ENCODE peak calls at places on chromosomes 6 and 20, in nine cellular contexts. One of them, this sample, is unnamed.

GRCh38 chr6:130012728-130013127 is 5.7 kb upstream of the L3MBTL3 start:
- DNase-seq in spleen: no peak
- DNase-seq in dermis microvascular lymphatic vessel endothelial cell: no peak
- DNase-seq in EL: no peak
- DNase-seq in NAMALWA: no peak
- DNase-seq in activated CD4-positive, alpha-beta T cell treated with anti-CD3 and anti-CD28 coated beads, Interleukin-2, amount 50 U/mL, for 1 hour: no peak
- DNase-seq in smooth muscle cell of the brain vasculature: no peak
- DNase-seq in T-helper 2 cell: no peak
- DNase-seq in effector memory CD4-positive, alpha-beta T cell: no peak
- DNase-seq in this sample: no peak

GRCh38 chr6:113936093-113936934 is 34.6 kb downstream of the HDAC2 start:
- DNase-seq in spleen: peak
- DNase-seq in dermis microvascular lymphatic vessel endothelial cell: peak
- DNase-seq in EL: peak
- DNase-seq in NAMALWA: peak
- DNase-seq in activated CD4-positive, alpha-beta T cell treated with anti-CD3 and anti-CD28 coated beads, Interleukin-2, amount 50 U/mL, for 1 hour: no peak
- DNase-seq in smooth muscle cell of the brain vasculature: peak
- DNase-seq in T-helper 2 cell: no peak
- DNase-seq in effector memory CD4-positive, alpha-beta T cell: no peak
- DNase-seq in this sample: no peak

GRCh38 chr6:43907789-43908472 is 137.9 kb downstream of the VEGFA start:
- DNase-seq in spleen: no peak
- DNase-seq in dermis microvascular lymphatic vessel endothelial cell: no peak
- DNase-seq in EL: no peak
- DNase-seq in NAMALWA: no peak
- DNase-seq in activated CD4-positive, alpha-beta T cell treated with anti-CD3 and anti-CD28 coated beads, Interleukin-2, amount 50 U/mL, for 1 hour: no peak
- DNase-seq in smooth muscle cell of the brain vasculature: no peak
- DNase-seq in T-helper 2 cell: no peak
- DNase-seq in effector memory CD4-positive, alpha-beta T cell: no peak
- DNase-seq in this sample: no peak

GRCh38 chr6:7145269-7146078 is 37.7 kb downstream of the RREB1 start:
- DNase-seq in spleen: no peak
- DNase-seq in dermis microvascular lymphatic vessel endothelial cell: no peak
- DNase-seq in EL: no peak
- DNase-seq in NAMALWA: no peak
- DNase-seq in activated CD4-positive, alpha-beta T cell treated with anti-CD3 and anti-CD28 coated beads, Interleukin-2, amount 50 U/mL, for 1 hour: no peak
- DNase-seq in smooth muscle cell of the brain vasculature: no peak
- DNase-seq in T-helper 2 cell: no peak
- DNase-seq in effector memory CD4-positive, alpha-beta T cell: no peak
- DNase-seq in this sample: no peak

GRCh38 chr6:108564178-108564577 is 3.5 kb downstream of the FOXO3 start:
- DNase-seq in spleen: no peak
- DNase-seq in dermis microvascular lymphatic vessel endothelial cell: no peak
- DNase-seq in EL: peak
- DNase-seq in NAMALWA: no peak
- DNase-seq in activated CD4-positive, alpha-beta T cell treated with anti-CD3 and anti-CD28 coated beads, Interleukin-2, amount 50 U/mL, for 1 hour: no peak
- DNase-seq in smooth muscle cell of the brain vasculature: no peak
- DNase-seq in T-helper 2 cell: no peak
- DNase-seq in effector memory CD4-positive, alpha-beta T cell: no peak
- DNase-seq in this sample: no peak

GRCh38 chr6:30000156-30000791 is 57.9 kb downstream of the HLA-A start:
- DNase-seq in spleen: no peak
- DNase-seq in dermis microvascular lymphatic vessel endothelial cell: no peak
- DNase-seq in EL: no peak
- DNase-seq in NAMALWA: no peak
- DNase-seq in activated CD4-positive, alpha-beta T cell treated with anti-CD3 and anti-CD28 coated beads, Interleukin-2, amount 50 U/mL, for 1 hour: no peak
- DNase-seq in smooth muscle cell of the brain vasculature: no peak
- DNase-seq in T-helper 2 cell: no peak
- DNase-seq in effector memory CD4-positive, alpha-beta T cell: no peak
- DNase-seq in this sample: no peak

GRCh38 chr6:12075067-12075563 is 63.0 kb downstream of the HIVEP1 start:
- DNase-seq in spleen: no peak
- DNase-seq in dermis microvascular lymphatic vessel endothelial cell: no peak
- DNase-seq in EL: no peak
- DNase-seq in NAMALWA: peak
- DNase-seq in activated CD4-positive, alpha-beta T cell treated with anti-CD3 and anti-CD28 coated beads, Interleukin-2, amount 50 U/mL, for 1 hour: no peak
- DNase-seq in smooth muscle cell of the brain vasculature: no peak
- DNase-seq in T-helper 2 cell: no peak
- DNase-seq in effector memory CD4-positive, alpha-beta T cell: no peak
- DNase-seq in this sample: no peak

GRCh38 chr20:47785900-47786762 is 850 bp upstream of the SULF2 start:
- DNase-seq in spleen: no peak
- DNase-seq in dermis microvascular lymphatic vessel endothelial cell: peak
- DNase-seq in EL: peak
- DNase-seq in NAMALWA: no peak
- DNase-seq in activated CD4-positive, alpha-beta T cell treated with anti-CD3 and anti-CD28 coated beads, Interleukin-2, amount 50 U/mL, for 1 hour: no peak
- DNase-seq in smooth muscle cell of the brain vasculature: peak
- DNase-seq in T-helper 2 cell: no peak
- DNase-seq in effector memory CD4-positive, alpha-beta T cell: no peak
- DNase-seq in this sample: no peak

GRCh38 chr20:44210422-44211176 is at the start of gene OSER1:
- DNase-seq in spleen: peak
- DNase-seq in dermis microvascular lymphatic vessel endothelial cell: peak
- DNase-seq in EL: peak
- DNase-seq in NAMALWA: peak
- DNase-seq in activated CD4-positive, alpha-beta T cell treated with anti-CD3 and anti-CD28 coated beads, Interleukin-2, amount 50 U/mL, for 1 hour: peak
- DNase-seq in smooth muscle cell of the brain vasculature: peak
- DNase-seq in T-helper 2 cell: peak
- DNase-seq in effector memory CD4-positive, alpha-beta T cell: peak
- DNase-seq in this sample: peak

GRCh38 chr20:48635791-48636267 is 192.0 kb downstream of the PREX1 start:
- DNase-seq in spleen: peak
- DNase-seq in dermis microvascular lymphatic vessel endothelial cell: peak
- DNase-seq in EL: peak
- DNase-seq in NAMALWA: peak
- DNase-seq in activated CD4-positive, alpha-beta T cell treated with anti-CD3 and anti-CD28 coated beads, Interleukin-2, amount 50 U/mL, for 1 hour: peak
- DNase-seq in smooth muscle cell of the brain vasculature: no peak
- DNase-seq in T-helper 2 cell: peak
- DNase-seq in effector memory CD4-positive, alpha-beta T cell: peak
- DNase-seq in this sample: peak

GRCh38 chr6:139582956-139583355 is 208.5 kb upstream of the CITED2 start:
- DNase-seq in spleen: no peak
- DNase-seq in dermis microvascular lymphatic vessel endothelial cell: no peak
- DNase-seq in EL: peak
- DNase-seq in NAMALWA: no peak
- DNase-seq in activated CD4-positive, alpha-beta T cell treated with anti-CD3 and anti-CD28 coated beads, Interleukin-2, amount 50 U/mL, for 1 hour: no peak
- DNase-seq in smooth muscle cell of the brain vasculature: no peak
- DNase-seq in T-helper 2 cell: no peak
- DNase-seq in effector memory CD4-positive, alpha-beta T cell: no peak
- DNase-seq in this sample: no peak

GRCh38 chr6:135901776-135902524 is 50.4 kb downstream of the PDE7B start:
- DNase-seq in spleen: no peak
- DNase-seq in dermis microvascular lymphatic vessel endothelial cell: no peak
- DNase-seq in EL: peak
- DNase-seq in NAMALWA: no peak
- DNase-seq in activated CD4-positive, alpha-beta T cell treated with anti-CD3 and anti-CD28 coated beads, Interleukin-2, amount 50 U/mL, for 1 hour: no peak
- DNase-seq in smooth muscle cell of the brain vasculature: peak
- DNase-seq in T-helper 2 cell: no peak
- DNase-seq in effector memory CD4-positive, alpha-beta T cell: no peak
- DNase-seq in this sample: no peak

GRCh38 chr20:25082498-25082873 is 545 bp upstream of the VSX1 start:
- DNase-seq in spleen: no peak
- DNase-seq in dermis microvascular lymphatic vessel endothelial cell: no peak
- DNase-seq in EL: no peak
- DNase-seq in NAMALWA: no peak
- DNase-seq in activated CD4-positive, alpha-beta T cell treated with anti-CD3 and anti-CD28 coated beads, Interleukin-2, amount 50 U/mL, for 1 hour: no peak
- DNase-seq in smooth muscle cell of the brain vasculature: no peak
- DNase-seq in T-helper 2 cell: no peak
- DNase-seq in effector memory CD4-positive, alpha-beta T cell: no peak
- DNase-seq in this sample: no peak

GRCh38 chr6:148382856-148383255 is 40.2 kb downstream of the SASH1 start:
- DNase-seq in spleen: no peak
- DNase-seq in dermis microvascular lymphatic vessel endothelial cell: no peak
- DNase-seq in EL: no peak
- DNase-seq in NAMALWA: no peak
- DNase-seq in activated CD4-positive, alpha-beta T cell treated with anti-CD3 and anti-CD28 coated beads, Interleukin-2, amount 50 U/mL, for 1 hour: no peak
- DNase-seq in smooth muscle cell of the brain vasculature: no peak
- DNase-seq in T-helper 2 cell: no peak
- DNase-seq in effector memory CD4-positive, alpha-beta T cell: no peak
- DNase-seq in this sample: no peak

GRCh38 chr6:90811596-90812226 is 224.8 kb upstream of the MAP3K7 start:
- DNase-seq in spleen: no peak
- DNase-seq in dermis microvascular lymphatic vessel endothelial cell: no peak
- DNase-seq in EL: no peak
- DNase-seq in NAMALWA: no peak
- DNase-seq in activated CD4-positive, alpha-beta T cell treated with anti-CD3 and anti-CD28 coated beads, Interleukin-2, amount 50 U/mL, for 1 hour: no peak
- DNase-seq in smooth muscle cell of the brain vasculature: no peak
- DNase-seq in T-helper 2 cell: no peak
- DNase-seq in effector memory CD4-positive, alpha-beta T cell: no peak
- DNase-seq in this sample: no peak

GRCh38 chr6:136228811-136229210 is 21.3 kb downstream of the MTFR2 start:
- DNase-seq in spleen: no peak
- DNase-seq in dermis microvascular lymphatic vessel endothelial cell: no peak
- DNase-seq in EL: no peak
- DNase-seq in NAMALWA: peak
- DNase-seq in activated CD4-positive, alpha-beta T cell treated with anti-CD3 and anti-CD28 coated beads, Interleukin-2, amount 50 U/mL, for 1 hour: no peak
- DNase-seq in smooth muscle cell of the brain vasculature: no peak
- DNase-seq in T-helper 2 cell: no peak
- DNase-seq in effector memory CD4-positive, alpha-beta T cell: no peak
- DNase-seq in this sample: no peak

GRCh38 chr20:58306421-58307261 is 2.9 kb upstream of the RAB22A start:
- DNase-seq in spleen: peak
- DNase-seq in dermis microvascular lymphatic vessel endothelial cell: peak
- DNase-seq in EL: peak
- DNase-seq in NAMALWA: peak
- DNase-seq in activated CD4-positive, alpha-beta T cell treated with anti-CD3 and anti-CD28 coated beads, Interleukin-2, amount 50 U/mL, for 1 hour: peak
- DNase-seq in smooth muscle cell of the brain vasculature: no peak
- DNase-seq in T-helper 2 cell: peak
- DNase-seq in effector memory CD4-positive, alpha-beta T cell: peak
- DNase-seq in this sample: peak

GRCh38 chr6:30748851-30749540 is 4.6 kb upstream of the IER3 start:
- DNase-seq in spleen: no peak
- DNase-seq in dermis microvascular lymphatic vessel endothelial cell: no peak
- DNase-seq in EL: peak
- DNase-seq in NAMALWA: no peak
- DNase-seq in activated CD4-positive, alpha-beta T cell treated with anti-CD3 and anti-CD28 coated beads, Interleukin-2, amount 50 U/mL, for 1 hour: no peak
- DNase-seq in smooth muscle cell of the brain vasculature: no peak
- DNase-seq in T-helper 2 cell: no peak
- DNase-seq in effector memory CD4-positive, alpha-beta T cell: no peak
- DNase-seq in this sample: no peak

GRCh38 chr20:50563133-50563944 is 53.2 kb downstream of the PTPN1 start:
- DNase-seq in spleen: no peak
- DNase-seq in dermis microvascular lymphatic vessel endothelial cell: no peak
- DNase-seq in EL: no peak
- DNase-seq in NAMALWA: no peak
- DNase-seq in activated CD4-positive, alpha-beta T cell treated with anti-CD3 and anti-CD28 coated beads, Interleukin-2, amount 50 U/mL, for 1 hour: no peak
- DNase-seq in smooth muscle cell of the brain vasculature: no peak
- DNase-seq in T-helper 2 cell: no peak
- DNase-seq in effector memory CD4-positive, alpha-beta T cell: no peak
- DNase-seq in this sample: no peak

GRCh38 chr6:137657351-137657911 is 163.2 kb upstream of the OLIG3 start:
- DNase-seq in spleen: no peak
- DNase-seq in dermis microvascular lymphatic vessel endothelial cell: no peak
- DNase-seq in EL: no peak
- DNase-seq in NAMALWA: no peak
- DNase-seq in activated CD4-positive, alpha-beta T cell treated with anti-CD3 and anti-CD28 coated beads, Interleukin-2, amount 50 U/mL, for 1 hour: no peak
- DNase-seq in smooth muscle cell of the brain vasculature: no peak
- DNase-seq in T-helper 2 cell: no peak
- DNase-seq in effector memory CD4-positive, alpha-beta T cell: no peak
- DNase-seq in this sample: no peak

GRCh38 chr6:73521351-73522254 is 771 bp upstream of the EEF1A1 start:
- DNase-seq in spleen: peak
- DNase-seq in dermis microvascular lymphatic vessel endothelial cell: peak
- DNase-seq in EL: peak
- DNase-seq in NAMALWA: peak
- DNase-seq in activated CD4-positive, alpha-beta T cell treated with anti-CD3 and anti-CD28 coated beads, Interleukin-2, amount 50 U/mL, for 1 hour: no peak
- DNase-seq in smooth muscle cell of the brain vasculature: peak
- DNase-seq in T-helper 2 cell: peak
- DNase-seq in effector memory CD4-positive, alpha-beta T cell: no peak
- DNase-seq in this sample: no peak

GRCh38 chr6:84077645-84078044 is 44.1 kb downstream of the MRAP2 start:
- DNase-seq in spleen: no peak
- DNase-seq in dermis microvascular lymphatic vessel endothelial cell: no peak
- DNase-seq in EL: no peak
- DNase-seq in NAMALWA: no peak
- DNase-seq in activated CD4-positive, alpha-beta T cell treated with anti-CD3 and anti-CD28 coated beads, Interleukin-2, amount 50 U/mL, for 1 hour: no peak
- DNase-seq in smooth muscle cell of the brain vasculature: no peak
- DNase-seq in T-helper 2 cell: no peak
- DNase-seq in effector memory CD4-positive, alpha-beta T cell: no peak
- DNase-seq in this sample: no peak

GRCh38 chr6:81998432-81998831 is 246.0 kb upstream of the TENT5A start:
- DNase-seq in spleen: no peak
- DNase-seq in dermis microvascular lymphatic vessel endothelial cell: no peak
- DNase-seq in EL: peak
- DNase-seq in NAMALWA: no peak
- DNase-seq in activated CD4-positive, alpha-beta T cell treated with anti-CD3 and anti-CD28 coated beads, Interleukin-2, amount 50 U/mL, for 1 hour: no peak
- DNase-seq in smooth muscle cell of the brain vasculature: no peak
- DNase-seq in T-helper 2 cell: no peak
- DNase-seq in effector memory CD4-positive, alpha-beta T cell: no peak
- DNase-seq in this sample: no peak

GRCh38 chr6:43942616-43943015 is 172.6 kb downstream of the VEGFA start:
- DNase-seq in spleen: no peak
- DNase-seq in dermis microvascular lymphatic vessel endothelial cell: no peak
- DNase-seq in EL: no peak
- DNase-seq in NAMALWA: no peak
- DNase-seq in activated CD4-positive, alpha-beta T cell treated with anti-CD3 and anti-CD28 coated beads, Interleukin-2, amount 50 U/mL, for 1 hour: no peak
- DNase-seq in smooth muscle cell of the brain vasculature: no peak
- DNase-seq in T-helper 2 cell: no peak
- DNase-seq in effector memory CD4-positive, alpha-beta T cell: no peak
- DNase-seq in this sample: no peak

GRCh38 chr6:19734519-19734918 is 102.7 kb upstream of the ID4 start:
- DNase-seq in spleen: no peak
- DNase-seq in dermis microvascular lymphatic vessel endothelial cell: no peak
- DNase-seq in EL: no peak
- DNase-seq in NAMALWA: no peak
- DNase-seq in activated CD4-positive, alpha-beta T cell treated with anti-CD3 and anti-CD28 coated beads, Interleukin-2, amount 50 U/mL, for 1 hour: no peak
- DNase-seq in smooth muscle cell of the brain vasculature: no peak
- DNase-seq in T-helper 2 cell: no peak
- DNase-seq in effector memory CD4-positive, alpha-beta T cell: no peak
- DNase-seq in this sample: no peak

GRCh38 chr20:25750765-25751696 is 54.4 kb upstream of the ZNF337 start:
- DNase-seq in spleen: peak
- DNase-seq in dermis microvascular lymphatic vessel endothelial cell: no peak
- DNase-seq in EL: peak
- DNase-seq in NAMALWA: peak
- DNase-seq in activated CD4-positive, alpha-beta T cell treated with anti-CD3 and anti-CD28 coated beads, Interleukin-2, amount 50 U/mL, for 1 hour: peak
- DNase-seq in smooth muscle cell of the brain vasculature: no peak
- DNase-seq in T-helper 2 cell: peak
- DNase-seq in effector memory CD4-positive, alpha-beta T cell: peak
- DNase-seq in this sample: peak

GRCh38 chr6:162621246-162621645 is 106.3 kb downstream of the PRKN start:
- DNase-seq in spleen: no peak
- DNase-seq in dermis microvascular lymphatic vessel endothelial cell: no peak
- DNase-seq in EL: no peak
- DNase-seq in NAMALWA: no peak
- DNase-seq in activated CD4-positive, alpha-beta T cell treated with anti-CD3 and anti-CD28 coated beads, Interleukin-2, amount 50 U/mL, for 1 hour: no peak
- DNase-seq in smooth muscle cell of the brain vasculature: no peak
- DNase-seq in T-helper 2 cell: no peak
- DNase-seq in effector memory CD4-positive, alpha-beta T cell: no peak
- DNase-seq in this sample: no peak

GRCh38 chr20:46915580-46916243 is 21.1 kb downstream of the EYA2 start:
- DNase-seq in spleen: no peak
- DNase-seq in dermis microvascular lymphatic vessel endothelial cell: no peak
- DNase-seq in EL: no peak
- DNase-seq in NAMALWA: no peak
- DNase-seq in activated CD4-positive, alpha-beta T cell treated with anti-CD3 and anti-CD28 coated beads, Interleukin-2, amount 50 U/mL, for 1 hour: no peak
- DNase-seq in smooth muscle cell of the brain vasculature: no peak
- DNase-seq in T-helper 2 cell: no peak
- DNase-seq in effector memory CD4-positive, alpha-beta T cell: no peak
- DNase-seq in this sample: no peak

GRCh38 chr20:62814709-62815065 is 2.2 kb upstream of the COL9A3 start:
- DNase-seq in spleen: no peak
- DNase-seq in dermis microvascular lymphatic vessel endothelial cell: no peak
- DNase-seq in EL: no peak
- DNase-seq in NAMALWA: no peak
- DNase-seq in activated CD4-positive, alpha-beta T cell treated with anti-CD3 and anti-CD28 coated beads, Interleukin-2, amount 50 U/mL, for 1 hour: no peak
- DNase-seq in smooth muscle cell of the brain vasculature: no peak
- DNase-seq in T-helper 2 cell: no peak
- DNase-seq in effector memory CD4-positive, alpha-beta T cell: no peak
- DNase-seq in this sample: no peak

GRCh38 chr6:79657238-79657637 is 26.1 kb downstream of the SH3BGRL2 start:
- DNase-seq in spleen: no peak
- DNase-seq in dermis microvascular lymphatic vessel endothelial cell: no peak
- DNase-seq in EL: no peak
- DNase-seq in NAMALWA: no peak
- DNase-seq in activated CD4-positive, alpha-beta T cell treated with anti-CD3 and anti-CD28 coated beads, Interleukin-2, amount 50 U/mL, for 1 hour: no peak
- DNase-seq in smooth muscle cell of the brain vasculature: no peak
- DNase-seq in T-helper 2 cell: no peak
- DNase-seq in effector memory CD4-positive, alpha-beta T cell: no peak
- DNase-seq in this sample: no peak

GRCh38 chr6:24766685-24767462 is 7.9 kb upstream of the GMNN start:
- DNase-seq in spleen: no peak
- DNase-seq in dermis microvascular lymphatic vessel endothelial cell: peak
- DNase-seq in EL: peak
- DNase-seq in NAMALWA: peak
- DNase-seq in activated CD4-positive, alpha-beta T cell treated with anti-CD3 and anti-CD28 coated beads, Interleukin-2, amount 50 U/mL, for 1 hour: no peak
- DNase-seq in smooth muscle cell of the brain vasculature: no peak
- DNase-seq in T-helper 2 cell: no peak
- DNase-seq in effector memory CD4-positive, alpha-beta T cell: no peak
- DNase-seq in this sample: no peak

This sample was measured in T follicular helper cell.